ENCODE peak calls at places on chromosomes 13 and 19, in four cellular contexts. One of them, this sample, is unnamed.

GRCh38 chr13:24742294-24742693 is 21.7 kb upstream of the RNF17 start:
- DNase-seq in K562: no peak
- DNase-seq in GM12878: no peak
- DNase-seq in HL-60: no peak
- DNase-seq in this sample: no peak

GRCh38 chr13:113646376-113646775 is 11.6 kb downstream of the ATP4B start:
- DNase-seq in K562: no peak
- DNase-seq in GM12878: no peak
- DNase-seq in HL-60: no peak
- DNase-seq in this sample: no peak

GRCh38 chr13:58397596-58398387 is 766.2 kb downstream of the PCDH17 start:
- DNase-seq in K562: no peak
- DNase-seq in GM12878: no peak
- DNase-seq in HL-60: no peak
- DNase-seq in this sample: no peak

GRCh38 chr19:49651871-49652722 is 10.1 kb downstream of the SCAF1 start:
- DNase-seq in K562: no peak
- DNase-seq in GM12878: no peak
- DNase-seq in HL-60: no peak
- DNase-seq in this sample: no peak

GRCh38 chr19:17553256-17553655 is 2.2 kb upstream of the COLGALT1 start:
- DNase-seq in K562: peak; percentile 35
- DNase-seq in GM12878: no peak
- DNase-seq in HL-60: peak; percentile 71
- DNase-seq in this sample: no peak

GRCh38 chr13:99312493-99312883 is 5.3 kb upstream of the GPR183 start:
- DNase-seq in K562: no peak
- DNase-seq in GM12878: no peak
- DNase-seq in HL-60: peak; percentile 99
- DNase-seq in this sample: no peak

GRCh38 chr19:56252699-56253422 is 19.7 kb upstream of the EDDM13 start:
- DNase-seq in K562: peak; percentile 81
- DNase-seq in GM12878: no peak
- DNase-seq in HL-60: peak; percentile 73
- DNase-seq in this sample: peak; percentile 43

GRCh38 chr19:55345818-55346724 is 6.4 kb downstream of the KMT5C start:
- DNase-seq in K562: no peak
- DNase-seq in GM12878: no peak
- DNase-seq in HL-60: no peak
- DNase-seq in this sample: no peak

GRCh38 chr19:14105680-14106079 is 11.9 kb downstream of the PRKACA start:
- DNase-seq in K562: no peak
- DNase-seq in GM12878: no peak
- DNase-seq in HL-60: no peak
- DNase-seq in this sample: no peak

GRCh38 chr13:56975647-56976046 is 165.1 kb upstream of the PRR20A start:
- DNase-seq in K562: no peak
- DNase-seq in GM12878: no peak
- DNase-seq in HL-60: no peak
- DNase-seq in this sample: no peak

GRCh38 chr13:85497652-85498051 is 301.6 kb downstream of the SLITRK6 start:
- DNase-seq in K562: no peak
- DNase-seq in GM12878: no peak
- DNase-seq in HL-60: no peak
- DNase-seq in this sample: no peak

GRCh38 chr13:110649551-110649950 is 34.2 kb downstream of the NAXD start:
- DNase-seq in K562: no peak
- DNase-seq in GM12878: no peak
- DNase-seq in HL-60: no peak
- DNase-seq in this sample: no peak

GRCh38 chr19:17933414-17934129 is 757 bp downstream of the CCDC124 start:
- DNase-seq in K562: peak; percentile 15
- DNase-seq in GM12878: no peak
- DNase-seq in HL-60: no peak
- DNase-seq in this sample: no peak

GRCh38 chr19:1182068-1182467 is 8.0 kb upstream of the SBNO2 start:
- DNase-seq in K562: no peak
- DNase-seq in GM12878: no peak
- DNase-seq in HL-60: no peak
- DNase-seq in this sample: no peak

GRCh38 chr19:18469245-18470107 is 31.5 kb upstream of the ISYNA1 start:
- DNase-seq in K562: peak; percentile 76
- DNase-seq in GM12878: no peak
- DNase-seq in HL-60: peak; percentile 60
- DNase-seq in this sample: peak; percentile 77

GRCh38 chr13:24251525-24251924 is 57.9 kb upstream of the C1QTNF9 start:
- DNase-seq in K562: no peak
- DNase-seq in GM12878: no peak
- DNase-seq in HL-60: no peak
- DNase-seq in this sample: no peak

GRCh38 chr19:1567116-1567847 is 843 bp downstream of the MEX3D start:
- DNase-seq in K562: peak; percentile 48
- DNase-seq in GM12878: no peak
- DNase-seq in HL-60: no peak
- DNase-seq in this sample: no peak

GRCh38 chr19:29810504-29810871 is 1.3 kb upstream of the CCNE1 start:
- DNase-seq in K562: peak; percentile 40
- DNase-seq in GM12878: no peak
- DNase-seq in HL-60: no peak
- DNase-seq in this sample: no peak

GRCh38 chr13:105960326-105960725 is 575.1 kb downstream of the EFNB2 start:
- DNase-seq in K562: no peak
- DNase-seq in GM12878: no peak
- DNase-seq in HL-60: no peak
- DNase-seq in this sample: no peak

GRCh38 chr13:26651234-26651633 is 93.8 kb downstream of the WASF3 start:
- DNase-seq in K562: no peak
- DNase-seq in GM12878: no peak
- DNase-seq in HL-60: no peak
- DNase-seq in this sample: no peak

GRCh38 chr13:25001807-25002206 is 94.1 kb upstream of the PABPC3 start:
- DNase-seq in K562: no peak
- DNase-seq in GM12878: no peak
- DNase-seq in HL-60: no peak
- DNase-seq in this sample: no peak

GRCh38 chr19:20044663-20045062 is 5.4 kb upstream of the ZNF682 start:
- DNase-seq in K562: no peak
- DNase-seq in GM12878: no peak
- DNase-seq in HL-60: no peak
- DNase-seq in this sample: no peak

GRCh38 chr19:461664-462551 is 1.1 kb upstream of the SHC2 start:
- DNase-seq in K562: peak; percentile 79
- DNase-seq in GM12878: no peak
- DNase-seq in HL-60: no peak
- DNase-seq in this sample: no peak

GRCh38 chr19:53192771-53193533 is at the start of gene ZNF665:
- DNase-seq in K562: peak; percentile 87
- DNase-seq in GM12878: no peak
- DNase-seq in HL-60: peak; percentile 73
- DNase-seq in this sample: peak; percentile 53

GRCh38 chr19:38769635-38770211 is 3.6 kb downstream of the LGALS7 start:
- DNase-seq in K562: peak; percentile 62
- DNase-seq in GM12878: no peak
- DNase-seq in HL-60: peak; percentile 64
- DNase-seq in this sample: peak; percentile 83

GRCh38 chr13:52949744-52950143 is 78.9 kb upstream of the OLFM4 start:
- DNase-seq in K562: no peak
- DNase-seq in GM12878: no peak
- DNase-seq in HL-60: no peak
- DNase-seq in this sample: no peak

GRCh38 chr19:55372316-55373081 is 2.2 kb upstream of the IL11 start:
- DNase-seq in K562: no peak
- DNase-seq in GM12878: no peak
- DNase-seq in HL-60: no peak
- DNase-seq in this sample: no peak

GRCh38 chr19:33224694-33225457 is 774 bp downstream of the SLC7A10 start:
- DNase-seq in K562: no peak
- DNase-seq in GM12878: no peak
- DNase-seq in HL-60: no peak
- DNase-seq in this sample: no peak

GRCh38 chr13:52010890-52011689 is at the start of gene ATP7B:
- DNase-seq in K562: peak; percentile 29
- DNase-seq in GM12878: no peak
- DNase-seq in HL-60: no peak
- DNase-seq in this sample: peak; percentile 12

GRCh38 chr13:44340508-44340907 is 33.1 kb upstream of the SERP2 start:
- DNase-seq in K562: no peak
- DNase-seq in GM12878: no peak
- DNase-seq in HL-60: no peak
- DNase-seq in this sample: no peak

GRCh38 chr13:21326155-21327030 is 132.7 kb downstream of the ZDHHC20 start:
- DNase-seq in K562: no peak
- DNase-seq in GM12878: no peak
- DNase-seq in HL-60: no peak
- DNase-seq in this sample: no peak

GRCh38 chr13:113742000-113742441 is 17.0 kb upstream of the TMEM255B start:
- DNase-seq in K562: peak; percentile 27
- DNase-seq in GM12878: no peak
- DNase-seq in HL-60: peak; percentile 92
- DNase-seq in this sample: no peak

DNA sequence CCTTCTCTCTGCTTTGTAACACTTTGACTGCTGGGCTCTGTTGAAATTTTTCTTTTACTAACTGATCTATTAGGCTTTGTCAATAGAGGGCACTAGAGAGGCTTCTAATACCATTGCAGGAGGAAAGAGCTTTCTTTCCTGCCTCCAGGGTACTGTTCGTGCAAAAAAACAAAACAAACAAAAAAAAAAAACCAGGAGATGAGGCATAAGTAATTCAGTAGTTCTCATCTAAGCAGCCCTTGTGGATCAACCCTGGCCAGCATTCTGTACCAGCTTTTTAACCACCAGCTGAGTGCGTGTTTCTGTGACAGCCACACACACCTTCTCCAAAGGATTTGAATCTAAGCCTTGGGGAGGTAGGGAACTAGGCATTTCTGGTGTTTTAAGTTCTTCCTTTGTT is 1707.6 kb upstream of the SLC10A2 start:
- DNase-seq in K562: no peak
- DNase-seq in GM12878: peak; percentile 4
- DNase-seq in HL-60: peak; percentile 57
- DNase-seq in this sample: no peak
- TF ChIP-seq SPI1 in K562: no peak
- TF ChIP-seq SPI1 in GM12878: no peak
- TF ChIP-seq SPI1 in HL-60: no peak
- TF ChIP-seq SPI1 in this sample: no peak

DNA sequence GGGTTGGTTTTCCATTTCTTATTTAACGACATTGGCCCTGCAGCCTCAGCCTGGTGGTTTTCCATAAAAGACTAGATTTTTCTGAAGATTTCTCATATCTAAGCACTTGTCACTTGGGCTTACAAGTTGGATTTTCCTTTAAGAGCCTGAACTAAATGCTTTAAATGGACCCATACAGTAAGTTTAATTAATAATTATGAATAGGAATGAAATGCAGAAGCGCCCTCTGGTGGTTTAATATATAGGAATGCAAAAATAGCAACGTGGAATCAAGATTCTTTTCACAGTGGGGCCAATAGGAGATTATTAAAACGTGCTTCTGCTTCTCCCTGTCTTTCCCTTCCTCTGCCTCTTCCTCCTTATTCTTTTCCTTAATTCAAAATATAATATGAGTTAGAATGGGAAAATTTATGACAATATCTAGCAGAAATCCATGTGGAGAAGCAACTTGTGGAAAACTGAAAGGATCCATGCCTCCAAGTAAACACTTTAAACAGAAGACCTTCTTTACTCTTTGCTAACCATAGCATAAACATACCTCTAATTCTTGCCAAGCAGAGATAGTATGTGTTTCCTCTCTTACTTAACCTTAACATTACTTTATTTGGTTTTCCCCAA is 324.0 kb downstream of the GPC5 start:
- DNase-seq in K562: peak; percentile 57
- DNase-seq in GM12878: no peak
- DNase-seq in HL-60: no peak
- DNase-seq in this sample: no peak
- TF ChIP-seq SPI1 in K562: no peak
- TF ChIP-seq SPI1 in GM12878: no peak
- TF ChIP-seq SPI1 in HL-60: no peak
- TF ChIP-seq SPI1 in this sample: no peak

DNA sequence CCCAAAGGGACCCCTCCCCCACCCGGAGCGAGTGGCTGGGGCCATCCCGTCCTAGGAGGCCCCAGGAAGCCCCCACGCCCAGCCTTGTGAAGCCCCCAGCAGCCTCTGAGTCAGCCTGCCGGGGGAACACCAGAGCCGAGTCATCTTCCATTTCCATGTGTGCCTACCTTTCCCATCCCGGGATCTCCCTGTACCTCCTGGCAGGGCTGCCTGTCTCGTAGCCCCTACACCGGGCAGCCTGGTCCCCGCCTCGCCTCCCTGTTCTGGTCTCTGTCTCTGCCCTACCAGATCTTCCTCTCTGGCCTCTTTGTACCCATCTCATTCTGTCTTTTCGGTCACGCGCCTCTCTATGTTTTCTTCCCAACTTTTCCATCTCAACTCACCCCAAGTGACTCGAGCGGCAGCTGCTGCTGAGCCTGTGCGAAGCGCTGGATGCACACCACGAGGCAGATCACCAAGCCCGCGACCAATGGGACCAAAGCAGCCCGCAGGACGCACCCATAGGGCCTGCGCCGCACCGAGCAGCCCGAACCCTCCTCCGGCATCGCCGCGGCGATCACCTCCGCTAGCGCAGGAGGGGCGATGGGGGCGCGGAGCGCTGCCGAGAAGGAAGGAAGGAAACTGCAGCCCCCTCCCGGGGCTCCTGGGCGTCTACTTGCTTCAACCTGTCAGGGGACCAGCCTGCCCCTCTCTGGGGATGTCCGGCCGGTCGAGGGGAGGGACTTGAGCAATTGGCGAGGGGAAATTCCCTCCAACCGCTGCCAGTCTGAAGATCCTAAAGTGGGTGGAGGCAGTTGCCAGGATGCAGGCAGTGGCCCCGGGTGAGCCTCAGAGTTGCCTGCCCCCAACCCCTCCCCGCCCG is at the start of gene CD70:
- DNase-seq in K562: no peak
- DNase-seq in GM12878: peak; percentile 88
- DNase-seq in HL-60: no peak
- DNase-seq in this sample: peak; percentile 62
- TF ChIP-seq SPI1 in K562: no peak
- TF ChIP-seq SPI1 in GM12878: no peak
- TF ChIP-seq SPI1 in HL-60: no peak
- TF ChIP-seq SPI1 in this sample: no peak

DNA sequence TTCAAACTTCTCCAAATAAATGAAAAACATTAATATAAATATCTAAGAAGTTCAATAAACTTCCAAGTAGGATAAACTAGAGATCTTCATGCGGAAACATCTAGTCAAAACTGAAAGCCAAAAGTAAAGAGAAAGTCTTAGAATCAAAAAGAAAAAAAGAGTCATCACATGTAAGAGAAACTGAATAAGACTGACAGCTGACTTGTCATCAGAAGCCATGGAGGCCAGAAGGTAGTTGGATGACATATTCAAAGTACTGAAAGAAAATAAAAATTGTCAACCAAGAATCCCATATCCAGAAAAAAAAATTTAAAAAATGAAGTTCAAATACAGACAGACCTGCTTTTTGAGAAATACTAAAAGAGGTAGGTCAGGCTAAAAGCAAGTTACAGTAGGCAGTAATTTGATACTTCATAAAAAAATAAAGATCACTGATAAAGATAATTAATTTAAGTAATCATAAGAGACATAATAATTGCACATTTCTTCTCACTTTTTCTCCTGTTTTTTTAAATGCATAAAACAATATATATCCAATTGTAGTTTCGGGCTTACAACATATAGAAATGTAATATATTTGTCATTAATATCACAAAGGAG is 327.6 kb upstream of the PCDH9 start:
- DNase-seq in K562: no peak
- DNase-seq in GM12878: no peak
- DNase-seq in HL-60: no peak
- DNase-seq in this sample: no peak
- TF ChIP-seq SPI1 in K562: no peak
- TF ChIP-seq SPI1 in GM12878: no peak
- TF ChIP-seq SPI1 in HL-60: no peak
- TF ChIP-seq SPI1 in this sample: no peak

This sample was measured in GM12891.